ENCODE peak calls at places on chromosome 16, in ten cellular contexts. P is A549, U is thoracic aorta, L is stomach, B is foreskin keratinocyte, I is sigmoid colon, V is heart left ventricle, H is RWPE1, W is left ventricle myocardium inferior, E is ovary. K is an unnamed sample.

GRCh38 chr16:21166561-21166961 is 8.1 kb downstream of the LDAF1 start:
- DNase-seq in P (no peak), U (no peak), L (no peak), B (no peak), I (no peak), V (no peak), H (no peak), W (no peak), E (no peak), K (peak; percentile 61)

GRCh38 chr16:77637939-77638338 is 84.4 kb upstream of the NUDT7 start:
- DNase-seq in P (no peak), U (peak; percentile 5), L (no peak), B (no peak), I (no peak), V (no peak), H (no peak), W (no peak), E (no peak), K (no peak)

GRCh38 chr16:27729516-27730304 is 179.8 kb downstream of the KATNIP start:
- DNase-seq in P (no peak), U (no peak), L (no peak), B (peak; percentile 9), I (no peak), V (peak; percentile 37), H (no peak), W (no peak), E (no peak), K (no peak)

GRCh38 chr16:2048116-2048543 is 345 bp downstream of the TSC2 start:
- DNase-seq in P (no peak), U (no peak), L (no peak), B (no peak), I (no peak), V (no peak), H (no peak), W (no peak), E (no peak), K (no peak)

GRCh38 chr16:86809458-86809955 is 231.2 kb downstream of the FOXL1 start:
- DNase-seq in P (peak; percentile 51), U (no peak), L (no peak), B (peak; percentile 60), I (no peak), V (no peak), H (peak; percentile 80), W (no peak), E (no peak), K (peak; percentile 62)

GRCh38 chr16:87556941-87557459 is 45.3 kb upstream of the JPH3 start:
- DNase-seq in P (no peak), U (no peak), L (no peak), B (no peak), I (peak; percentile 77), V (peak; percentile 65), H (no peak), W (peak; percentile 68), E (peak; percentile 61), K (no peak)

GRCh38 chr16:84603115-84603816 is 14.6 kb downstream of the COTL1 start:
- DNase-seq in P (peak; percentile 85), U (peak; percentile 83), L (peak; percentile 72), B (peak; percentile 71), I (peak; percentile 95), V (peak; percentile 57), H (peak; percentile 89), W (peak; percentile 76), E (peak; percentile 81), K (no peak)

GRCh38 chr16:68499011-68499410 is 40.1 kb upstream of the ZFP90 start:
- DNase-seq in P (no peak), U (no peak), L (no peak), B (no peak), I (no peak), V (no peak), H (no peak), W (no peak), E (no peak), K (no peak)

GRCh38 chr16:1493746-1494094 is 560 bp downstream of the TELO2 start:
- DNase-seq in P (no peak), U (no peak), L (no peak), B (no peak), I (no peak), V (no peak), H (peak; percentile 13), W (no peak), E (no peak), K (no peak)

GRCh38 chr16:66928702-66929388 is 3.5 kb upstream of the RRAD start:
- DNase-seq in P (peak; percentile 56), U (no peak), L (no peak), B (no peak), I (no peak), V (no peak), H (no peak), W (no peak), E (no peak), K (peak; percentile 73)

GRCh38 chr16:66304151-66304550 is 62.3 kb upstream of the CDH5 start:
- DNase-seq in P (no peak), U (no peak), L (peak; percentile 20), B (no peak), I (no peak), V (no peak), H (no peak), W (no peak), E (no peak), K (no peak)

DNA sequence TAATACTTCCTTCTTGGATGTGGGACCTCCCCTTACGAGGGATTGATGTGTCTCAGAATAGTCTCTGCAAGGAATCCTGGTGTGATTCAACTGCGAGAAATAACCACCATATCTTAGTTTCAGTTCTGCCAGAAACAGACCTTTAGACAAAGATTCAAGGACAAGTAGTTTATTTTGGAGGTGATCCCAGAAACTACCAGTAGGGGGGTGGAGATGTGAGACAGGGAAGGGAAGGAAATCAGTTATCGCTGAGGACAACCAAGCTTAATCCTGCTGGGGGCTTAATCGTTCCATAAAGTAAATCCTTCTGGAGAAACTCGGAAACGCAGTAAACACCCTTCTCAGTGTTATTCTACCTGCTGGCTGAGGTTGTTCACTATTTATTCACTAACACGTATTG is 5.0 kb upstream of the SDR42E1 start:
- DNase-seq in P (peak; percentile 35), U (no peak), L (no peak), B (no peak), I (no peak), V (no peak), H (peak; percentile 49), W (no peak), E (no peak), K (no peak)
- TF ChIP-seq CTCF in P (peak; percentile 7), U (no peak), L (peak; percentile 17), B (peak; percentile 62), I (no peak), V (peak; percentile 19), H (peak; percentile 22), W (peak; percentile 46), E (no peak), K (peak; percentile 69)

GRCh38 chr16:89601906-89602272 is 11.6 kb upstream of the DPEP1 start:
- DNase-seq in P (no peak), U (no peak), L (no peak), B (no peak), I (no peak), V (no peak), H (no peak), W (no peak), E (no peak), K (no peak)

GRCh38 chr16:89600956-89601355 is 12.5 kb upstream of the DPEP1 start:
- DNase-seq in P (no peak), U (no peak), L (no peak), B (no peak), I (no peak), V (no peak), H (no peak), W (no peak), E (no peak), K (no peak)

GRCh38 chr16:89604764-89605163 is 8.7 kb upstream of the DPEP1 start:
- DNase-seq in P (no peak), U (no peak), L (no peak), B (no peak), I (no peak), V (no peak), H (no peak), W (no peak), E (no peak), K (no peak)

GRCh38 chr16:89602273-89602951 is 11.0 kb upstream of the DPEP1 start:
- DNase-seq in P (peak; percentile 55), U (peak; percentile 27), L (no peak), B (peak; percentile 70), I (no peak), V (peak; percentile 33), H (peak; percentile 93), W (no peak), E (no peak), K (peak; percentile 87)

GRCh38 chr16:89602952-89603590 is 10.4 kb upstream of the DPEP1 start:
- DNase-seq in P (no peak), U (no peak), L (no peak), B (no peak), I (no peak), V (no peak), H (no peak), W (no peak), E (no peak), K (no peak)
- H3K27ac ChIP-seq in P (peak overlapping the region; percentile 76), U (no peak overlapping the region), L (no peak overlapping the region), B (no peak overlapping the region), I (no peak overlapping the region), V (no peak overlapping the region), H (peak overlapping the region; percentile 84), W (no peak overlapping the region), E (no peak overlapping the region), K (no peak overlapping the region)

GRCh38 chr16:52555572-52555971 is 8.6 kb upstream of the TOX3 start:
- DNase-seq in P (no peak), U (no peak), L (no peak), B (no peak), I (no peak), V (no peak), H (no peak), W (no peak), E (no peak), K (no peak)

GRCh38 chr16:52554334-52554733 is 7.4 kb upstream of the TOX3 start:
- DNase-seq in P (no peak), U (no peak), L (no peak), B (no peak), I (no peak), V (no peak), H (no peak), W (no peak), E (no peak), K (no peak)

GRCh38 chr16:52552643-52553042 is 5.7 kb upstream of the TOX3 start:
- DNase-seq in P (peak; percentile 27), U (no peak), L (no peak), B (peak; percentile 77), I (no peak), V (no peak), H (peak; percentile 59), W (no peak), E (no peak), K (no peak)

GRCh38 chr16:52556083-52556482 is 9.1 kb upstream of the TOX3 start:
- DNase-seq in P (no peak), U (no peak), L (no peak), B (no peak), I (no peak), V (no peak), H (no peak), W (no peak), E (no peak), K (no peak)

GRCh38 chr16:52553322-52553721 is 6.4 kb upstream of the TOX3 start:
- DNase-seq in P (no peak), U (no peak), L (no peak), B (no peak), I (no peak), V (no peak), H (no peak), W (no peak), E (no peak), K (no peak)
- TF ChIP-seq CTCF in P (peak; percentile 32), U (no peak), L (no peak), B (peak; percentile 38), I (no peak), V (no peak), H (no peak), W (no peak), E (no peak), K (peak; percentile 80)

GRCh38 chr16:15644306-15644961 is 1.5 kb upstream of the MARF1 start:
- DNase-seq in P (peak; percentile 54), U (no peak), L (no peak), B (peak; percentile 96), I (no peak), V (no peak), H (peak; percentile 83), W (no peak), E (no peak), K (no peak)
- H3K27ac ChIP-seq in P (peak overlapping the region; percentile 99), U (peak overlapping the region; percentile 99), L (no peak overlapping the region), B (peak overlapping the region; percentile 98), I (peak overlapping the region; percentile 96), V (no peak overlapping the region), H (peak overlapping the region; percentile 98), W (no peak overlapping the region), E (no peak overlapping the region), K (no peak overlapping the region)

K was measured in endodermal cell.